ENCODE peak calls at places on chromosomes 12 and 14, in six cellular contexts. G is foreskin keratinocyte, W is cardiac muscle cell, L is heart left ventricle, Z is WERI-Rb-1, F is Peyer's patch. M is an unnamed sample.

GRCh38 chr14:61462566-61463195 is 141.3 kb downstream of the PRKCH start:
- DNase-seq in G (peak), L (no peak), Z (peak), F (no peak), W (peak), M (no peak)

GRCh38 chr12:62006076-62006732 is 254.0 kb upstream of the USP15 start:
- DNase-seq in L (no peak), G (peak), Z (peak), W (peak), F (no peak), M (no peak)

GRCh38 chr14:57293851-57294837 is 25.4 kb downstream of the AP5M1 start:
- DNase-seq in Z (peak), L (no peak), F (no peak), W (peak), G (no peak), M (no peak)

GRCh38 chr14:36238666-36239363 is 62.3 kb upstream of the PTCSC3 start:
- DNase-seq in W (peak), Z (no peak), G (peak), F (no peak), L (no peak), M (no peak)

GRCh38 chr12:59937148-59937547 is 341.3 kb downstream of the SLC16A7 start:
- DNase-seq in L (no peak), F (no peak), Z (no peak), W (no peak), G (no peak), M (no peak)

GRCh38 chr14:78399316-78399889 is 229.2 kb downstream of the NRXN3 start:
- DNase-seq in G (peak), F (no peak), Z (no peak), W (peak), L (no peak), M (no peak)

GRCh38 chr14:77139540-77140342 is 1.9 kb downstream of the ZDHHC22 start:
- DNase-seq in G (no peak), Z (peak), L (no peak), W (peak), F (no peak), M (no peak)

GRCh38 chr14:79852975-79853374 is 358.3 kb downstream of the DIO2 start:
- DNase-seq in W (no peak), F (no peak), Z (no peak), G (no peak), L (no peak), M (no peak)

GRCh38 chr14:61385002-61385685 is 63.8 kb downstream of the PRKCH start:
- DNase-seq in L (no peak), G (peak), W (no peak), F (no peak), Z (no peak), M (no peak)

GRCh38 chr14:55721353-55721752 is 141.3 kb downstream of the KTN1 start:
- DNase-seq in L (no peak), W (peak), G (peak), F (no peak), Z (no peak), M (no peak)

GRCh38 chr12:52075409-52075724 is 4.1 kb upstream of the SMIM41 start:
- DNase-seq in G (no peak), F (peak), Z (no peak), L (no peak), W (no peak), M (no peak)

GRCh38 chr12:112170376-112170775 is 45.0 kb downstream of the TRAFD1 start:
- DNase-seq in W (peak), G (no peak), L (no peak), F (no peak), Z (peak), M (no peak)
- TF ChIP-seq CTCF in W (peak), G (peak), L (peak), F (peak), Z (peak), M (peak)

DNA sequence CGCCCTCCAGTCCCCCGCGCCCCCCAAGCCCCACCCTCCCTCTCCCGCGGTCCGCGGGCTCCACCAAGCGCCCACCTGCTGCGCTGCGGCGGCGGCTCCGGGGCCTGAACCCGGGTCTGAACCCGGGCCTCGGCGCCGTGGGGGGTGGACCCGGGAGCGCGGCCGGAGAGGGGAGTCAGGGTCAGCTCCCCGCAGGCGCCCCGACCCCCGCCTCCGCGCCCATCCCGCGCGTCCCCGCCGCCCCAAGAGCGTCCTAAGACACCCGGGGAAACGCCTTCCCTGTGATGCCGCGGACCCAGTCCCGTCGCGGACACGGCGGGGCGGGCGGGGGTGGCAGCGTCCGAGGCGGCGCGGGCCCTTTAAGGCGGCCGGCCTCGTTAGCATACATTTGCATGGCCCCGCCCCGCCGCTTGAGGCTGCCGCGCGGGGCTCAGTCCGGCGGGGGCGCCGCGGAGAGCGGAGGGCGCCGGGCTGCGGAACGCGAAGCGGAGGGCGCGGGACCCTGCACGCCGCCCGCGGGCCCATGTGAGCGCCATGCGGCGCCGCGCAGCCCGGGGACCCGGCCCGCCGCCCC is at the start of gene MMP17:
- DNase-seq in W (peak), F (no peak), G (no peak), Z (peak), L (peak), M (peak)
- TF ChIP-seq CTCF in W (peak), F (peak), G (peak), Z (peak), L (peak), M (peak)

GRCh38 chr14:23406244-23406643 is 1.8 kb downstream of the MYH6 start:
- DNase-seq in W (no peak), F (no peak), L (peak), G (no peak), Z (no peak), M (no peak)
- TF ChIP-seq CTCF in W (no peak), F (no peak), L (no peak), G (no peak), Z (no peak), M (no peak)

DNA sequence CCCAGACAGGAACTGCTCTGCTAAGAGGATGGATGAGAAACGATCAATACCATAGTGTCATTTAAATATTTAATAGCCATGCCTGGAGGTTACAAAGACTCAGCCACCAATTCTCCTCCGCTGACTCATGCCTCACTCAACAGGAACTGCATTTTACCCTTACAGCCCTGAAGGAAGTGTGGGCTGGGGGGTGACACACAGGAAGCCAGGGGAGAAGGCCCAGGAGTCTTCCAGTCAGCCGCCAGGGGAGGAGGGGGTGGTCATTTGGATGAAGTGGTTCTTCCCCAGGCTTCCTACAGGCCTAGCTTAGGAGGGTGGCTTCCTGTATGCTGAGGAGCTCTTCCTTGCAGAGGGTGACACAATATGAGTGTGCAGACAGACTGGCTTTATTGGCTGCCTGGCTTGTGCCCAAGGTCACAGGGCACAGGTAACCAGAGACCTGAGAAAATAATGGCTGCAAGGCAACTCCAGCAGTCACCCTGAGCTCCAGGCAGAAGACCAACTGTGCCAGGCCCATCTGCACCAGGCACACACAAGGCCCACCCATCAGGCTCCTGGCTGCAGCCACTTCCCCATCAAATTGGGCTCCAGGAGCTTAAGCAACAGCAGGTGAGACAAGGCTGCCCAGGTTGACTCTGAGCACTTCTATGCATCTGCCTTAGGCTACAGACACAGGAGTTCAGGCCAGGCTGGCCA is 30.6 kb upstream of the RPLP0 start:
- DNase-seq in L (peak), Z (peak), F (peak), W (peak), G (peak), M (peak)
- TF ChIP-seq CTCF in L (no peak), Z (no peak), F (no peak), W (no peak), G (peak), M (no peak)

GRCh38 chr12:76878045-76878898 is 547 bp downstream of the CSRP2 start:
- DNase-seq in Z (peak), G (peak), W (peak), L (peak), F (peak), M (no peak)

GRCh38 chr12:76879710-76880025 is 849 bp upstream of the CSRP2 start:
- DNase-seq in F (no peak), Z (no peak), G (no peak), W (no peak), L (peak), M (no peak)

GRCh38 chr12:76881152-76881551 is 2.3 kb upstream of the CSRP2 start:
- DNase-seq in F (no peak), L (no peak), Z (no peak), G (no peak), W (no peak), M (no peak)

GRCh38 chr12:76880156-76881023 is 1.6 kb upstream of the CSRP2 start:
- DNase-seq in Z (no peak), L (no peak), F (no peak), W (peak), G (no peak), M (no peak)

GRCh38 chr12:76878899-76879709 is at the start of gene CSRP2:
- DNase-seq in W (peak), Z (peak), L (peak), F (peak), G (peak), M (peak)
- TF ChIP-seq CTCF in W (peak), Z (no peak), L (peak), F (peak), G (peak), M (no peak)

GRCh38 chr12:108063192-108063591 is 65.9 kb upstream of the WSCD2 start:
- DNase-seq in L (no peak), F (no peak), G (no peak), W (peak), Z (no peak), M (no peak)
- TF ChIP-seq CTCF in L (no peak), F (peak), G (peak), W (peak), Z (peak), M (no peak)

M was measured in RWPE2.